ENCODE peak calls at places on chromosomes 6 and 20, in five cellular contexts. T is heart left ventricle, Y is GM06990, W is astrocyte of the spinal cord, C is fibroblast of pulmonary artery. Z is an unnamed sample.

GRCh38 chr6:90202156-90202555 is 94.5 kb downstream of the BACH2 start:
- DNase-seq in T (no peak), Y (no peak), W (no peak), C (no peak), Z (no peak)

GRCh38 chr20:20971810-20972209 is 134.3 kb downstream of the LINC00237 start:
- DNase-seq in C (no peak), T (no peak), W (no peak), Y (no peak), Z (no peak)

GRCh38 chr6:19438566-19439353 is 398.4 kb upstream of the ID4 start:
- DNase-seq in C (no peak), Y (no peak), T (no peak), W (peak; percentile 31), Z (no peak)

GRCh38 chr6:147234685-147235084 is 30.5 kb downstream of the STXBP5 start:
- DNase-seq in C (no peak), W (no peak), T (no peak), Y (no peak), Z (no peak)

GRCh38 chr6:37371158-37372083 is 17.6 kb downstream of the RNF8 start:
- DNase-seq in C (no peak), Y (no peak), T (no peak), W (no peak), Z (no peak)

GRCh38 chr6:104716858-104717257 is 142.9 kb downstream of the HACE1 start:
- DNase-seq in W (no peak), Y (no peak), T (no peak), C (no peak), Z (no peak)

GRCh38 chr6:2858678-2859324 is 17.1 kb upstream of the SERPINB1 start:
- DNase-seq in T (peak; percentile 32), C (peak; percentile 24), W (peak; percentile 32), Y (no peak), Z (no peak)

GRCh38 chr6:27553123-27553904 is 80.4 kb upstream of the ZNF184 start:
- DNase-seq in T (no peak), C (peak; percentile 33), Y (peak; percentile 75), W (peak; percentile 37), Z (peak; percentile 9)

GRCh38 chr6:161374971-161375873 is 101.4 kb upstream of the AGPAT4 start:
- DNase-seq in W (peak; percentile 62), T (peak; percentile 69), C (no peak), Y (no peak), Z (peak; percentile 32)

GRCh38 chr6:20211037-20211940 is 980 bp downstream of the MBOAT1 start:
- DNase-seq in T (no peak), W (peak; percentile 52), C (peak; percentile 10), Y (no peak), Z (no peak)

GRCh38 chr6:137589067-137589848 is 95.1 kb upstream of the OLIG3 start:
- DNase-seq in T (no peak), Y (peak; percentile 67), W (peak; percentile 31), C (peak; percentile 48), Z (peak; percentile 16)

GRCh38 chr20:855466-856360 is 22.2 kb downstream of the FAM110A start:
- DNase-seq in W (no peak), C (no peak), Y (no peak), T (no peak), Z (no peak)

GRCh38 chr6:75855047-75855446 is 106.0 kb downstream of the MYO6 start:
- DNase-seq in C (peak; percentile 85), T (no peak), W (peak; percentile 80), Y (no peak), Z (peak; percentile 64)

GRCh38 chr6:52352239-52353008 is 9.5 kb upstream of the PAQR8 start:
- DNase-seq in Y (peak; percentile 48), C (peak; percentile 93), T (no peak), W (peak; percentile 92), Z (peak; percentile 97)

GRCh38 chr20:54110457-54110856 is 40.1 kb upstream of the BCAS1 start:
- DNase-seq in W (no peak), T (no peak), C (no peak), Y (no peak), Z (no peak)

GRCh38 chr6:168304752-168305015 is 14.9 kb downstream of the DACT2 start:
- DNase-seq in W (no peak), C (no peak), T (no peak), Y (no peak), Z (no peak)

GRCh38 chr6:170091639-170092579 is 199.0 kb downstream of the DLL1 start:
- DNase-seq in Y (no peak), T (peak; percentile 22), C (no peak), W (no peak), Z (no peak)

GRCh38 chr6:138724015-138724414 is 49.6 kb upstream of the CCDC28A start:
- DNase-seq in T (no peak), W (peak; percentile 84), C (peak; percentile 44), Y (no peak), Z (peak; percentile 1)

GRCh38 chr6:112951829-112952228 is 604.7 kb downstream of the RFPL4B start:
- DNase-seq in T (no peak), W (no peak), Y (no peak), C (peak; percentile 74), Z (no peak)

GRCh38 chr6:3209114-3210023 is 18.1 kb downstream of the TUBB2B start:
- DNase-seq in C (peak; percentile 93), Y (peak; percentile 69), W (peak; percentile 96), T (no peak), Z (peak; percentile 97)

GRCh38 chr20:64040231-64041039 is 4.5 kb downstream of the C20orf204 start:
- DNase-seq in W (no peak), Y (no peak), C (no peak), T (no peak), Z (no peak)

GRCh38 chr6:41090841-41091761 is 18.3 kb downstream of the NFYA start:
- DNase-seq in T (no peak), Y (no peak), C (no peak), W (no peak), Z (no peak)
- H3K4me3 ChIP-seq in T (no peak overlapping the region), Y (no peak overlapping the region), C (no peak overlapping the region), W (no peak overlapping the region), Z (no peak overlapping the region)

DNA sequence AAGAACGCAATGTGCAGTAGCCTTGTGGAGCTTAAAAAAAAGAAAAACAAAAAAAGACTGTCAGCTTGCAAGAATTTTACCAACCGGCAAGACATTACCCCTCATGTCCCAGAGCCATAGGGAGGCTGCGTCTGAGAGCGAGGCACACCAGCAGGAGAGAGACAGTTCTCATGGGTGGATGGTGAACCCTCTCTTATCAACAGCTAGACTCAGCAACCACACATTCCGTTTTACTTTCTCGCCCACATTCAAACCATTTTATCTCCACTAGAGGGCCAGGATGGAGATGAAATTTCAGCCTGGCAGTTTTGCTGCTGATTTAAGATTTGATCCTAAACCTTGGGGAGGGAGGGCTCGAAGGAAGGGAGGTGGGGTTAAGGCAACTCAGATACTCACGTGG is 247.0 kb downstream of the ATXN1 start:
- DNase-seq in W (peak; percentile 76), T (no peak), Y (no peak), C (peak; percentile 82), Z (peak; percentile 59)
- TF ChIP-seq CTCF in W (peak; percentile 68), T (peak; percentile 31), Y (peak; percentile 47), C (peak; percentile 73), Z (peak; percentile 63)

GRCh38 chr6:54252916-54253315 is 55.3 kb upstream of the TINAG start:
- DNase-seq in T (no peak), C (no peak), Y (no peak), W (no peak), Z (no peak)
- H3K4me3 ChIP-seq in T (no peak overlapping the region), C (no peak overlapping the region), Y (no peak overlapping the region), W (no peak overlapping the region), Z (no peak overlapping the region)

DNA sequence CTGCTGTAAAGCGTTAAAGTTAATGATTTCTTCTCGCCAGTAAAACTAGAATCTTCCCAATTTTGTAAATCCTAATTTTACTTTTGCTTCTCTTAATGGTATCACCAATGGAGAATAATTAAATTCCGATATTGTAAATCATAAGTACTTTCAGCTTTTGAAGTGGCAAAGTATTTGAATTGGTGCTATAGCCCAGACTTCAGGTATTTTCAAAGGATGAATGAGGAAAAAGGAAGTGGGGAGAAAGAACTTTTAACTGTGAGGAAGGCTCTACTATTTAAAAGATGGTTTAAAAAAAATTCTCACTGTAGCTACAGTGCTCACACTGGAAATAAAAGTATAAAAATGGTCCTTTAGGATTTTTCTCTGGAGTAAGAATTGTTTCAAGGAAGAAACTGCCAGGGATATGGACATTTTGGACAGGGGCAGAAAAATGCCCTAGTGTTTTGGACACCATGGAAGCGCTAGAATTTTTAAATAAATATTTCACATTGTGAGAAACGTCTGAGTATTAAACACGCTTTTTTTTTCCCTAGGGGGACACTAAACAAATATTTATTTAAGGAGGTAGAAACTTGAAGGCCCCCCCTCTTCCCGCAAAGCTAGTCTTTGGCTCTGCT is 1.3 kb upstream of the TAB2 start:
- DNase-seq in Y (no peak), C (no peak), W (no peak), T (no peak), Z (no peak)
- TF ChIP-seq CTCF in Y (no peak), C (no peak), W (no peak), T (no peak), Z (no peak)

DNA sequence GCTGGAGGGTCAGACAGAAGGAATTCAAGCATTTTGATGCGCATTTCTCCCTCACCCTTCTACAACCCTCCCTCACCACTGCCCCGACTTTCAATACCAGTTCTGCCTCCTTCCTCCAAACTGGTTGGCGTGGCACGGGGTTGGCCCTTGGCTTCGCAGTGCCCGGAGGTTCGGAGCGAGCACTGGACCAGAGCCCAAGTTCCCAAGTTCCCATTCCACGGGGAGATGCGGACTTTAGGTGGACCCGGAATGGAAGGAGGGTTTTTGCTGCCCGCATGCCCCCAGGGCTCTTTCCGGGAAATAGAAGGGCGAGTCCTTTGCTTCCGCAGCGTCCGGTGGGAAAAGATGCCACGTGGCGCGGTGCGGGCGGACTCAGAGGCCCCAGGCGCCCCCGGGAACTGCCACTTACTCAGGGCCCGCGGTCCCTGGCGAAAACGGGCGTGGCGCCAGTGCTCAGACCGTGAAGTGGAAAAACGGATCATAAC is 8.0 kb upstream of the LAMP5 start:
- DNase-seq in Y (no peak), W (no peak), T (no peak), C (no peak), Z (no peak)
- H3K4me3 ChIP-seq in Y (no peak overlapping the region), W (no peak overlapping the region), T (no peak overlapping the region), C (no peak overlapping the region), Z (no peak overlapping the region)

DNA sequence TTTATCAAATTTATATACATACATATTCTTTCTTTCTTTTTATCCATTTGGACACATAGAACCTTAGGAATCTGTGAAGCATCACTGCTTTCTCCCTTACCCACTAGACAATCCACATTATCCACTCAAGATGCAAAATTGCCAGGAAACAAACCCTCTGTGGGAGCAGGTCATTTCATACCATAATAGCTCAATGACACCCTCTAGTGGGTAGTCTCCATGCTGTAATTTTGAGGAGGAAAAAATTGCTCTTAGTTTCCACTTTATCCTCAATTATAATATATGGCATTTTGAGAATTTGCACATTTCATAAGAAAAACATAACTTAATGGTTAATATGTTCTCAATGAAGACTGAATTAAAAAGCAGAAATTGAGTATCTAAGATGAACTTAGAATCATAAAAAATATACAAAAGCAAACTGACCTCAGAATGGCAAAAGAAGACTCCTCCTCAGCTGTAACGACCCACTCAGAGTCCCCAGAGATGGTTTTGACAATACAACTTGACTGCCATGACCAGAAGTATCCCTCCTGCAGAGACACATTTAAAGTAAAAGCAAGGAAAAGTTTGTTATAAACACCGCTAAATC is 164.1 kb downstream of the FRK start:
- DNase-seq in T (no peak), W (peak; percentile 68), C (peak; percentile 55), Y (peak; percentile 9), Z (peak; percentile 37)
- TF ChIP-seq CTCF in T (peak; percentile 49), W (peak; percentile 80), C (peak; percentile 91), Y (peak; percentile 80), Z (peak; percentile 91)

DNA sequence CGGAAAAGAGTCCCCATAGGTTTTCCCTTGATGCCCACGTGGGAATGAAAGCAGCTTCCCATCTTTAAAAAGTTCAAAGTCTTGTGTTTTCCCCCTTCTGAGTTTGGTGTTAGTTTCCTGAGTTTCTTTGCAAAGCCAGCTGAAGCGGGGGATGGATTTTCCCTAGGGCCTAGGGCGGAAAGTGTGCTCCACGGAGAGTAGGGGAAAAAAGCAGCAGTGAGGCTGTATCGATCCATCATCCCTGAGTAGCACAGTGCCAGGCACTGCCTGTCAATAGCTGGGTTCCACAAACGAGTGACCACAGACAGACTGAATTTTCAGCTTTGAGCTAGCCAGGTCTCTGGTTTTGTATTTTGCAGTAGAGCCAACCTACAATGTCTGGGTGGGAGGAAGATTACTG is 1.4 kb downstream of the DAAM2 start:
- DNase-seq in Y (no peak), W (no peak), T (no peak), C (no peak), Z (no peak)
- H3K4me3 ChIP-seq in Y (no peak overlapping the region), W (peak overlapping the region; percentile 59), T (peak overlapping the region; percentile 50), C (peak overlapping the region; percentile 63), Z (peak overlapping the region; percentile 91)

Z was measured in AG10803.